ENCODE peak calls at places on chromosomes 3 and 15, in eight cellular contexts. W is heart right ventricle, X is MM.1S, R is ovary, U is GM23338, C is suprapubic skin, P is fibroblast of lung, L is mucosa of descending colon. G is an unnamed sample.

GRCh38 chr3:65575376-65575840 is 463.3 kb downstream of the MAGI1 start:
- DNase-seq in W (no peak), X (no peak), R (no peak), U (no peak), C (no peak), P (peak; percentile 90), L (no peak), G (no peak)

GRCh38 chr3:160676547-160677303 is at the start of gene ARL14:
- DNase-seq in W (no peak), X (no peak), R (no peak), U (no peak), C (no peak), P (peak; percentile 87), L (no peak), G (no peak)

GRCh38 chr3:167864559-167864887 is 129.0 kb downstream of the SERPINI1 start:
- DNase-seq in W (peak; percentile 91), X (no peak), R (no peak), U (no peak), C (no peak), P (no peak), L (no peak), G (no peak)

GRCh38 chr15:68279218-68279533 is 1.6 kb downstream of the FEM1B start:
- DNase-seq in W (no peak), X (no peak), R (no peak), U (no peak), C (no peak), P (no peak), L (no peak), G (no peak)

GRCh38 chr15:94056314-94056713 is 175.0 kb upstream of the MCTP2 start:
- DNase-seq in W (no peak), X (peak; percentile 51), R (no peak), U (no peak), C (no peak), P (peak; percentile 85), L (no peak), G (no peak)

GRCh38 chr15:81235781-81236507 is 39.3 kb downstream of the IL16 start:
- DNase-seq in W (no peak), X (no peak), R (peak; percentile 48), U (no peak), C (no peak), P (peak; percentile 100), L (no peak), G (no peak)

GRCh38 chr3:100335137-100335833 is 728 bp downstream of the NIT2 start:
- DNase-seq in W (no peak), X (peak; percentile 38), R (peak; percentile 24), U (peak; percentile 66), C (no peak), P (no peak), L (no peak), G (no peak)

GRCh38 chr3:110974902-110975301 is 96.7 kb upstream of the NECTIN3 start:
- DNase-seq in W (no peak), X (no peak), R (no peak), U (no peak), C (no peak), P (no peak), L (no peak), G (no peak)

GRCh38 chr3:43998841-43999805 is 242.6 kb upstream of the TOPAZ1 start:
- DNase-seq in W (no peak), X (peak; percentile 83), R (no peak), U (peak; percentile 89), C (no peak), P (peak; percentile 40), L (peak; percentile 37), G (peak; percentile 85)

GRCh38 chr15:32119694-32120330 is 89.5 kb downstream of the CHRNA7 start:
- DNase-seq in W (no peak), X (no peak), R (no peak), U (no peak), C (peak; percentile 8), P (no peak), L (no peak), G (no peak)

GRCh38 chr3:183356920-183357319 is 71.5 kb downstream of the MCF2L2 start:
- DNase-seq in W (no peak), X (no peak), R (no peak), U (no peak), C (no peak), P (no peak), L (no peak), G (no peak)

GRCh38 chr3:193297421-193297820 is 56.4 kb downstream of the PLAAT1 start:
- DNase-seq in W (no peak), X (no peak), R (no peak), U (no peak), C (no peak), P (peak; percentile 93), L (no peak), G (no peak)

GRCh38 chr3:430186-430585 is 233.6 kb downstream of the CHL1 start:
- DNase-seq in W (no peak), X (no peak), R (no peak), U (no peak), C (no peak), P (no peak), L (no peak), G (no peak)

GRCh38 chr3:10511809-10512494 is 6.6 kb upstream of the ATP2B2 start:
- DNase-seq in W (no peak), X (no peak), R (no peak), U (peak; percentile 24), C (no peak), P (peak; percentile 89), L (no peak), G (no peak)

GRCh38 chr15:99435761-99436346 is 129.9 kb upstream of the MEF2A start:
- DNase-seq in W (no peak), X (no peak), R (no peak), U (no peak), C (peak; percentile 66), P (no peak), L (no peak), G (peak; percentile 60)

GRCh38 chr3:143306419-143306818 is 186.8 kb downstream of the CHST2 start:
- DNase-seq in W (no peak), X (no peak), R (no peak), U (no peak), C (no peak), P (no peak), L (peak; percentile 60), G (no peak)

DNA sequence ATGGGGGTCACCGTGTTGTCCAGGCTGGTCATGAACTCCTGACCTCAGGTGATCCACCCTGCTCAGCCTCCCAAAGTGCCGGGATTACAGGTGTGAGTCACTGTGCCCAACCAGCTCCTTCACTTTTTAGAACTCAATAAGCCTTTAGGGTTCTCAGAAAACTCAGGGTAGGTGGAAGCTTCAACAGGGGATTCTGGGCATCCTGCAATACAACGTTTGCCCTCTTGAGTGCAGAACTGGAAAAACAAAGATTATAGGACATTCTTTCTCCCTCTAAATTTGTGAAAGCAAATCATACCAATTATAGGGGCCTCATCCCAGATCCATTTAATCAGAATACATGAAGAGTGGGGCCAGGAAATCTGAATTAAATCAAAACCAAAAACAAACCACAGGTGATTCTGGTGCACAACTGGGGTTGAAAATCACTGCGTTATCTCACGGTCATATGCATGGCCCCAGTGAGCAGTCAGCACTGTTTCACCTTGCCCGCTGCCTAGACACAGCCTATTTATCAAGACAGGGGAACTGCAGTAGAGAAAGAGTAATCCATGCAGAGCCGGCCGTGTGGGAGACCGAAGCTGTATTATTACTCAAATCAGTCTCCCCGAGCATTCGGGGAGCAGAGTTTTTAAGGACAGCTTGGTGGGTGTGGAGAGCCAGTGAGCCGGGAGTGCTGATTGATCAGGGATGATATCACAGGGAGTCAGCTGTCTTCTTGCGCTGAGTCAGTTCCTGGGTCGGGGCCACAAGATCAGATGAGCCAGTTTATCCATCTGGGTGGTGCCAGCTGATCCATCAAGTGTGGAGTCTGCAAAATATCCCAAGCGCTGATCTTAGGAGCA is 58.4 kb downstream of the TMEM44 start:
- DNase-seq in W (no peak), X (no peak), R (no peak), U (no peak), C (no peak), P (peak; percentile 85), L (no peak), G (no peak)
- TF ChIP-seq CTCF in W (no peak), X (no peak), R (no peak), U (no peak), C (no peak), P (peak; percentile 50), L (no peak), G (peak; percentile 9)

GRCh38 chr15:55743615-55743978 is 645 bp upstream of the PRTG start:
- DNase-seq in W (no peak), X (no peak), R (no peak), U (no peak), C (no peak), P (no peak), L (no peak), G (no peak)

GRCh38 chr15:55742498-55742926 is 440 bp downstream of the PRTG start:
- DNase-seq in W (peak; percentile 38), X (no peak), R (peak; percentile 52), U (peak; percentile 23), C (no peak), P (peak; percentile 50), L (peak; percentile 40), G (peak; percentile 76)

GRCh38 chr15:55741592-55742497 is 1.1 kb downstream of the PRTG start:
- DNase-seq in W (peak; percentile 8), X (peak; percentile 16), R (peak; percentile 23), U (peak; percentile 72), C (no peak), P (no peak), L (no peak), G (no peak)

GRCh38 chr15:55742927-55743614 is at the start of gene PRTG:
- DNase-seq in W (peak; percentile 80), X (no peak), R (peak; percentile 77), U (peak; percentile 78), C (peak; percentile 81), P (peak; percentile 83), L (peak; percentile 56), G (peak; percentile 82)

DNA sequence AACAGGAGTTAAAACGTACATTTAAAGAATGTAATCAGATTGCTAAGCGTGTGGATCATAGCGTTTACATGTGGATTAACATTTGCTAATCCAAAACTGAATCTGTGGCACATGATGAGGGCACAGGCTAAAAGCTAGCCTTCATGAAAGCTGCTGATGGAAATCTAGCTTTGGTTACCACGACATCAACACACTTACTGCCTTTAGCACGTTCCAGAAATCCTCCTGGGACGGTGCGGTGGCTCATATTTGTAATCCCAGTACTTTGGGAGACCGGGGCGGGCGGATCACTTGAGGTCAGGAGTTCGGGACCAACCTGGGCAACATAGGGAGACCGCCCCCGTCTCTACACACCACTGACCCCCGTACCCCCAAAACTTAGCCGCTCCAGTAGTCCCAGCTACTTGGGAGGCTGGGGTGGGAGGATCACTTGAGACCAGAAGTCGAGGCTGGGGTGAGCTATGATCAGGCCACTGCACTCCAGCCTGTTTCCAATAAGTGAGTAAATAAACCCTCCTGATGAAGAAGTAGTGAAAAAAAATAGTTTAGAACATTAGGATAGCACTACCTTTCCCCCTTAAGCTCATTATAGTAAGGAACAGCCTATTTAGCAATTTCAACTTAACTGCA is 1.2 kb upstream of the PRTG start:
- DNase-seq in W (no peak), X (no peak), R (no peak), U (no peak), C (no peak), P (no peak), L (no peak), G (no peak)
- H3K4me3 ChIP-seq in W (peak overlapping the region; percentile 86), X (no peak overlapping the region), R (no peak overlapping the region), U (peak overlapping the region; percentile 72), C (no peak overlapping the region), P (no peak overlapping the region), L (no peak overlapping the region), G (no peak overlapping the region)

GRCh38 chr3:109328202-109328601 is 9.1 kb downstream of the DPPA4 start:
- DNase-seq in W (no peak), X (no peak), R (no peak), U (no peak), C (no peak), P (no peak), L (no peak), G (no peak)
- H3K36me3 ChIP-seq in W (no peaks in the 10 kb centered on the region), X (no peaks in the 10 kb centered on the region), R (no peaks in the 10 kb centered on the region), U (peaks cover 69% of the 10 kb centered on the region), C (no peaks in the 10 kb centered on the region), P (no peaks in the 10 kb centered on the region), L (no peaks in the 10 kb centered on the region), G (no peaks in the 10 kb centered on the region)

GRCh38 chr3:174125267-174125844 is 727.8 kb downstream of the NLGN1 start:
- DNase-seq in W (peak; percentile 5), X (peak; percentile 47), R (no peak), U (peak; percentile 76), C (no peak), P (peak; percentile 36), L (no peak), G (no peak)
- TF ChIP-seq CTCF in W (peak; percentile 29), X (peak; percentile 65), R (no peak), U (peak; percentile 96), C (no peak), P (peak; percentile 79), L (no peak), G (peak; percentile 19)